ENCODE peak calls at places on chromosomes 6 and 20, in six cellular contexts. One of them, this sample, is unnamed.

GRCh38 chr20:41308726-41309413 is 8.7 kb downstream of the ZHX3 start:
- DNase-seq in CD4-positive, alpha-beta memory T cell: no peak
- DNase-seq in CD8-positive, alpha-beta memory T cell: no peak
- DNase-seq in cardiac muscle cell: peak; percentile 82
- DNase-seq in left ventricle myocardium inferior: no peak
- DNase-seq in H9: no peak
- DNase-seq in this sample: no peak

GRCh38 chr6:85458782-85459181 is 8.9 kb downstream of the NT5E start:
- DNase-seq in CD4-positive, alpha-beta memory T cell: no peak
- DNase-seq in cardiac muscle cell: no peak
- DNase-seq in CD8-positive, alpha-beta memory T cell: no peak
- DNase-seq in H9: no peak
- DNase-seq in left ventricle myocardium inferior: no peak
- DNase-seq in this sample: no peak

GRCh38 chr6:45631396-45631795 is 253.7 kb upstream of the SUPT3H start:
- DNase-seq in cardiac muscle cell: no peak
- DNase-seq in CD8-positive, alpha-beta memory T cell: no peak
- DNase-seq in H9: no peak
- DNase-seq in left ventricle myocardium inferior: no peak
- DNase-seq in CD4-positive, alpha-beta memory T cell: no peak
- DNase-seq in this sample: no peak

GRCh38 chr6:38805127-38805655 is 90.1 kb downstream of the DNAH8 start:
- DNase-seq in cardiac muscle cell: no peak
- DNase-seq in H9: no peak
- DNase-seq in CD8-positive, alpha-beta memory T cell: no peak
- DNase-seq in CD4-positive, alpha-beta memory T cell: no peak
- DNase-seq in left ventricle myocardium inferior: no peak
- DNase-seq in this sample: no peak

GRCh38 chr6:82270791-82271392 is 23.3 kb upstream of the IBTK start:
- DNase-seq in cardiac muscle cell: peak; percentile 60
- DNase-seq in CD4-positive, alpha-beta memory T cell: peak; percentile 39
- DNase-seq in left ventricle myocardium inferior: no peak
- DNase-seq in H9: no peak
- DNase-seq in CD8-positive, alpha-beta memory T cell: peak; percentile 24
- DNase-seq in this sample: no peak

GRCh38 chr20:29690274-29690673 is 1567.2 kb upstream of the DEFB115 start:
- DNase-seq in left ventricle myocardium inferior: no peak
- DNase-seq in cardiac muscle cell: no peak
- DNase-seq in CD4-positive, alpha-beta memory T cell: no peak
- DNase-seq in CD8-positive, alpha-beta memory T cell: no peak
- DNase-seq in H9: no peak
- DNase-seq in this sample: no peak

GRCh38 chr6:41334482-41335023 is 855 bp upstream of the NCR2 start:
- DNase-seq in cardiac muscle cell: no peak
- DNase-seq in CD8-positive, alpha-beta memory T cell: no peak
- DNase-seq in H9: no peak
- DNase-seq in CD4-positive, alpha-beta memory T cell: no peak
- DNase-seq in left ventricle myocardium inferior: no peak
- DNase-seq in this sample: no peak

GRCh38 chr6:135118142-135118730 is 62.9 kb upstream of the MYB start:
- DNase-seq in H9: no peak
- DNase-seq in CD4-positive, alpha-beta memory T cell: no peak
- DNase-seq in cardiac muscle cell: no peak
- DNase-seq in CD8-positive, alpha-beta memory T cell: no peak
- DNase-seq in left ventricle myocardium inferior: no peak
- DNase-seq in this sample: no peak

GRCh38 chr6:13289789-13290318 is 38.5 kb downstream of the TBC1D7 start:
- DNase-seq in CD4-positive, alpha-beta memory T cell: no peak
- DNase-seq in cardiac muscle cell: no peak
- DNase-seq in H9: peak; percentile 1
- DNase-seq in CD8-positive, alpha-beta memory T cell: no peak
- DNase-seq in left ventricle myocardium inferior: no peak
- DNase-seq in this sample: no peak

GRCh38 chr20:46378390-46379009 is 27.9 kb downstream of the ELMO2 start:
- DNase-seq in CD8-positive, alpha-beta memory T cell: no peak
- DNase-seq in cardiac muscle cell: no peak
- DNase-seq in CD4-positive, alpha-beta memory T cell: no peak
- DNase-seq in H9: no peak
- DNase-seq in left ventricle myocardium inferior: no peak
- DNase-seq in this sample: no peak
- H3K27ac ChIP-seq in CD8-positive, alpha-beta memory T cell: no peak overlapping the region
- H3K27ac ChIP-seq in cardiac muscle cell: no peak overlapping the region
- H3K27ac ChIP-seq in CD4-positive, alpha-beta memory T cell: no peak overlapping the region
- H3K27ac ChIP-seq in H9: no peak overlapping the region
- H3K27ac ChIP-seq in left ventricle myocardium inferior: no peak overlapping the region
- H3K27ac ChIP-seq in this sample: no peak overlapping the region

GRCh38 chr6:36597775-36598174 is 3.6 kb downstream of the SRSF3 start:
- DNase-seq in left ventricle myocardium inferior: no peak
- DNase-seq in cardiac muscle cell: no peak
- DNase-seq in H9: no peak
- DNase-seq in CD4-positive, alpha-beta memory T cell: no peak
- DNase-seq in CD8-positive, alpha-beta memory T cell: no peak
- DNase-seq in this sample: no peak

GRCh38 chr6:36598326-36598725 is 4.2 kb downstream of the SRSF3 start:
- DNase-seq in cardiac muscle cell: no peak
- DNase-seq in left ventricle myocardium inferior: no peak
- DNase-seq in H9: no peak
- DNase-seq in CD4-positive, alpha-beta memory T cell: no peak
- DNase-seq in CD8-positive, alpha-beta memory T cell: no peak
- DNase-seq in this sample: no peak

GRCh38 chr6:36594816-36595167 is 630 bp downstream of the SRSF3 start:
- DNase-seq in CD4-positive, alpha-beta memory T cell: peak; percentile 42
- DNase-seq in left ventricle myocardium inferior: no peak
- DNase-seq in cardiac muscle cell: no peak
- DNase-seq in CD8-positive, alpha-beta memory T cell: no peak
- DNase-seq in H9: no peak
- DNase-seq in this sample: no peak

GRCh38 chr6:36595168-36595818 is 1.1 kb downstream of the SRSF3 start:
- DNase-seq in CD8-positive, alpha-beta memory T cell: no peak
- DNase-seq in CD4-positive, alpha-beta memory T cell: no peak
- DNase-seq in left ventricle myocardium inferior: no peak
- DNase-seq in cardiac muscle cell: peak; percentile 75
- DNase-seq in H9: no peak
- DNase-seq in this sample: peak; percentile 36

GRCh38 chr6:36596359-36596758 is 2.2 kb downstream of the SRSF3 start:
- DNase-seq in left ventricle myocardium inferior: no peak
- DNase-seq in CD4-positive, alpha-beta memory T cell: no peak
- DNase-seq in CD8-positive, alpha-beta memory T cell: no peak
- DNase-seq in H9: no peak
- DNase-seq in cardiac muscle cell: no peak
- DNase-seq in this sample: no peak
- H3K4me1 ChIP-seq in left ventricle myocardium inferior: peaks cover 82% of the 10 kb centered on the region
- H3K4me1 ChIP-seq in CD4-positive, alpha-beta memory T cell: peaks cover 67% of the 10 kb centered on the region
- H3K4me1 ChIP-seq in CD8-positive, alpha-beta memory T cell: peaks cover 60% of the 10 kb centered on the region
- H3K4me1 ChIP-seq in H9: peaks cover 2% of the 10 kb centered on the region
- H3K4me1 ChIP-seq in cardiac muscle cell: peaks cover 29% of the 10 kb centered on the region
- H3K4me1 ChIP-seq in this sample: peaks cover 56% of the 10 kb centered on the region

DNA sequence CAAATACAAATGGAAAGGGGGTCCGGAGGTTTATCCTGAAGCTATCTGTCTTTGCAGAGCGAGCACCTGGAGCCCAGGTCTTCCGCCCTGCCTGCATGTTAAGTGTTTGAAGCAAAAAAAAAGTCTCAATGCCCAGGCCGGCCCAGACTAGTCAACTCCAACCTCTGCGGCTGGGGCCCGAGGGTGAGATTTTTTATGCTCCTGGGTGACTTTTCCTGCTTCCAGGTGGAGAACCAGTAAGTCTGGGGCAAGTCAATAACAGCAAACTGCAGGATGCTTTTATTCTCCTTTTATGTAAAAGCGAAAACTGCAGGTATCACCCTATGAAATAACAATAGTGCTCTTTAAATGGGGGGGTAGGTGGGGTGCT is 2.0 kb upstream of the ZBP1 start:
- DNase-seq in H9: no peak
- DNase-seq in cardiac muscle cell: no peak
- DNase-seq in CD4-positive, alpha-beta memory T cell: no peak
- DNase-seq in CD8-positive, alpha-beta memory T cell: no peak
- DNase-seq in left ventricle myocardium inferior: no peak
- DNase-seq in this sample: no peak
- H3K27ac ChIP-seq in H9: no peak overlapping the region
- H3K27ac ChIP-seq in cardiac muscle cell: no peak overlapping the region
- H3K27ac ChIP-seq in CD4-positive, alpha-beta memory T cell: no peak overlapping the region
- H3K27ac ChIP-seq in CD8-positive, alpha-beta memory T cell: no peak overlapping the region
- H3K27ac ChIP-seq in left ventricle myocardium inferior: no peak overlapping the region
- H3K27ac ChIP-seq in this sample: no peak overlapping the region

DNA sequence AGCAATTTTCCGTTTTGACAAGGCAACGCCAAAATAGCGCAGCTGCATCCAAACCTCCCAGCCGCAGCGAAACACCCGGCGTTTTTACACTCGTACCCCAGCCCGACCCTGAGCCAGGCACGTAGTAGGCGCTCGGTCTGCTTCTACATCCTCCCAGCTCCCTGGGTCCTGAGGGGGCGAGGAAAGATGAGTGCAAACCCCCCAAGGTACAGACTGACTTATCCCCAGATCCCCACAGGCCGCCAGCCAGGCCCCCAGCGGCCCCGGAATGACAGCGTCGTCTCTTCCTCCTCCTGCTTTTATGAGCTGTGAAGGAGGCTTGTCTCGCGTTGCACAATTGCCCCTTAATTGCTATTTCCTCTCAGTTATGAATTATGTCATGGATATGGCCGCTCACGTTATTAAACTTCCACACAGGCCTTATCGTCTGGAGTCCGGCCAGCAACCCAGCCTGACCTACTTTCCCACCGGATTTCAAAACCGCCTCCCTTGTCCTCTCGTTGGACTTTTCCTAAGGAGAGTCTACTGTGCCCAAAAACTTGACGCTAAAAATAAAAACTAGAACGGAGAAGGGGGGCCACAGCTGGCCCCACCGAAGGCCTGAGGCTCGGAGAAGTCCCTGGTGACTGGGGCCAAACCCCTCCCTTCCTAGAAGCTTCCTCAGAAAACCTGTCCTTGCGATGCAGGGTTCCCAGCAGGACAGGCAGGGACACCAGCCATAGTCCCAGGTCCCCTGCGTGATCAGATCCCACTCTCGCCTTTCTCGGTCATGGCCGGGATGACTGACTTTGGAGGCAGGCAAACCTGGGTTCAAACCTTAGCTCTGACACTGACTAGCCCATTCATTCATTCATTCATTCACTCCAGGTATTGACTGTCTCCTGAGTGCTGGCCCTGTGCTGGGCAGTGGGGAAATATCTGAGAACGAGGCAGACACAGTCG is 130.9 kb upstream of the PTPN1 start:
- DNase-seq in CD8-positive, alpha-beta memory T cell: no peak
- DNase-seq in CD4-positive, alpha-beta memory T cell: no peak
- DNase-seq in cardiac muscle cell: peak; percentile 98
- DNase-seq in H9: no peak
- DNase-seq in left ventricle myocardium inferior: peak; percentile 93
- DNase-seq in this sample: no peak
- H3K4me1 ChIP-seq in CD8-positive, alpha-beta memory T cell: peaks cover 13% of the 10 kb centered on the region
- H3K4me1 ChIP-seq in CD4-positive, alpha-beta memory T cell: peaks cover 24% of the 10 kb centered on the region
- H3K4me1 ChIP-seq in cardiac muscle cell: peaks cover 8% of the 10 kb centered on the region
- H3K4me1 ChIP-seq in H9: no peaks in the 10 kb centered on the region
- H3K4me1 ChIP-seq in left ventricle myocardium inferior: peaks cover 33% of the 10 kb centered on the region
- H3K4me1 ChIP-seq in this sample: peaks cover 12% of the 10 kb centered on the region